ENCODE peak calls at places on chromosomes 4 and X, in seven cellular contexts. J, Z, Y, U, T, A and H are unnamed samples.

GRCh38 chr4:144861471-144861870 is 215.5 kb downstream of the HHIP start:
- DNase-seq in Y (no peak), J (no peak), Z (no peak), T (no peak), A (no peak), U (no peak), H (no peak)

GRCh38 chrX:65932173-65933084 is 107.5 kb downstream of the VSIG4 start:
- DNase-seq in J (no peak), A (no peak), U (no peak), Y (no peak), T (no peak), Z (no peak), H (no peak)

GRCh38 chr4:120007171-120007894 is 59.3 kb downstream of the MAD2L1 start:
- DNase-seq in Z (no peak), T (no peak), U (peak), Y (no peak), J (peak), A (peak), H (peak)

GRCh38 chr4:1691737-1692373 is 7.7 kb upstream of the FAM53A start:
- DNase-seq in A (no peak), Z (no peak), U (no peak), Y (no peak), J (no peak), T (no peak), H (no peak)

GRCh38 chr4:162497564-162498167 is 333.9 kb upstream of the FSTL5 start:
- DNase-seq in Z (no peak), A (peak), Y (no peak), U (peak), J (peak), T (no peak), H (no peak)

GRCh38 chr4:25694466-25694865 is 38.8 kb downstream of the SLC34A2 start:
- DNase-seq in U (no peak), T (no peak), A (no peak), Z (no peak), Y (no peak), J (no peak), H (no peak)

GRCh38 chr4:156971168-156971601 is 414 bp downstream of the PDGFC start:
- DNase-seq in J (no peak), T (no peak), A (no peak), Z (peak), U (no peak), Y (no peak), H (no peak)

GRCh38 chr4:13313856-13314255 is 170.3 kb downstream of the RAB28 start:
- DNase-seq in T (no peak), A (no peak), Z (no peak), Y (no peak), U (no peak), J (no peak), H (no peak)

GRCh38 chr4:24417206-24417605 is 167.1 kb downstream of the DHX15 start:
- DNase-seq in A (no peak), Z (no peak), J (no peak), U (no peak), Y (no peak), T (no peak), H (no peak)

GRCh38 chrX:123077671-123078070 is 106.4 kb upstream of the GRIA3 start:
- DNase-seq in Z (no peak), A (no peak), T (no peak), J (no peak), U (no peak), Y (no peak), H (no peak)

GRCh38 chrX:25015486-25016360 is at the start of gene ARX:
- DNase-seq in A (peak), J (no peak), Z (peak), Y (no peak), U (peak), T (no peak), H (no peak)

GRCh38 chrX:34655496-34656258 is 1.4 kb downstream of the TMEM47 start:
- DNase-seq in Z (no peak), T (no peak), Y (no peak), J (no peak), U (peak), A (peak), H (no peak)

GRCh38 chrX:10326578-10326977 is 169.8 kb downstream of the CLCN4 start:
- DNase-seq in A (no peak), Y (no peak), Z (no peak), J (peak), U (no peak), T (no peak), H (no peak)

GRCh38 chrX:11269996-11270395 is 23.2 kb upstream of the AMELX start:
- DNase-seq in U (no peak), T (no peak), Z (no peak), Y (no peak), J (no peak), A (no peak), H (no peak)

GRCh38 chrX:69113723-69114122 is 51.5 kb downstream of the PJA1 start:
- DNase-seq in Y (no peak), U (no peak), T (no peak), A (no peak), J (no peak), Z (no peak), H (no peak)

GRCh38 chr4:111773858-111774257 is 371.4 kb upstream of the FAM241A start:
- DNase-seq in Y (no peak), J (no peak), T (no peak), Z (no peak), U (no peak), A (no peak), H (no peak)

GRCh38 chrX:80747832-80748231 is 61.8 kb downstream of the BRWD3 start:
- DNase-seq in J (no peak), Z (no peak), A (no peak), T (no peak), U (no peak), Y (no peak), H (no peak)

GRCh38 chr4:88320780-88321373 is 36.5 kb upstream of the PPM1K start:
- DNase-seq in Y (no peak), Z (no peak), T (peak), J (no peak), A (peak), U (peak), H (peak)

GRCh38 chrX:10049246-10049645 is 82.1 kb downstream of the CLDN34 start:
- DNase-seq in A (no peak), U (no peak), J (no peak), Y (no peak), T (no peak), Z (no peak), H (peak)

GRCh38 chr4:48467442-48467841 is 15.7 kb upstream of the SLC10A4 start:
- DNase-seq in Z (no peak), U (no peak), Y (no peak), T (no peak), A (no peak), J (no peak), H (no peak)

GRCh38 chr4:173128199-173128890 is 40.3 kb upstream of the GALNT7 start:
- DNase-seq in Y (no peak), T (no peak), Z (no peak), U (no peak), A (no peak), J (no peak), H (no peak)

GRCh38 chrX:15405846-15406245 is 21.6 kb upstream of the VEGFD start:
- DNase-seq in Y (no peak), Z (no peak), U (no peak), T (no peak), A (no peak), J (no peak), H (no peak)

GRCh38 chrX:6052111-6052745 is 176.4 kb downstream of the NLGN4X start:
- DNase-seq in Z (no peak), T (no peak), J (no peak), A (peak), U (peak), Y (no peak), H (no peak)

GRCh38 chr4:164136181-164136616 is 617.7 kb upstream of the SMIM31 start:
- DNase-seq in T (no peak), A (peak), Y (no peak), J (no peak), Z (no peak), U (peak), H (no peak)

GRCh38 chrX:50680990-50681389 is 133.0 kb downstream of the SHROOM4 start:
- DNase-seq in T (no peak), A (no peak), Y (no peak), Z (no peak), U (no peak), J (no peak), H (no peak)

GRCh38 chr4:143700420-143701352 is at the start of gene FREM3:
- DNase-seq in J (no peak), U (no peak), Y (no peak), T (no peak), Z (no peak), A (no peak), H (no peak)

GRCh38 chrX:46770817-46771163 is 11.9 kb upstream of the SLC9A7 start:
- DNase-seq in T (no peak), Y (no peak), Z (no peak), J (peak), A (peak), U (peak), H (peak)

GRCh38 chr4:15368906-15369305 is 58.9 kb upstream of the C1QTNF7 start:
- DNase-seq in T (no peak), Z (no peak), Y (no peak), U (peak), J (no peak), A (peak), H (peak)

GRCh38 chr4:151173751-151174325 is 74.4 kb downstream of the RPS3A start:
- DNase-seq in A (no peak), Y (no peak), U (peak), Z (peak), T (no peak), J (no peak), H (no peak)

GRCh38 chr4:67765401-67765800 is 11.2 kb upstream of the GNRHR start:
- DNase-seq in T (no peak), Z (no peak), J (no peak), U (no peak), A (peak), Y (no peak), H (no peak)

GRCh38 chr4:141375855-141376254 is 155.2 kb downstream of the ZNF330 start:
- DNase-seq in J (peak), Z (no peak), Y (no peak), T (no peak), A (peak), U (peak), H (peak)
- TF ChIP-seq CTCF in J (peak), Z (no peak), Y (no peak), T (no peak), A (peak), U (peak), H (peak)

DNA sequence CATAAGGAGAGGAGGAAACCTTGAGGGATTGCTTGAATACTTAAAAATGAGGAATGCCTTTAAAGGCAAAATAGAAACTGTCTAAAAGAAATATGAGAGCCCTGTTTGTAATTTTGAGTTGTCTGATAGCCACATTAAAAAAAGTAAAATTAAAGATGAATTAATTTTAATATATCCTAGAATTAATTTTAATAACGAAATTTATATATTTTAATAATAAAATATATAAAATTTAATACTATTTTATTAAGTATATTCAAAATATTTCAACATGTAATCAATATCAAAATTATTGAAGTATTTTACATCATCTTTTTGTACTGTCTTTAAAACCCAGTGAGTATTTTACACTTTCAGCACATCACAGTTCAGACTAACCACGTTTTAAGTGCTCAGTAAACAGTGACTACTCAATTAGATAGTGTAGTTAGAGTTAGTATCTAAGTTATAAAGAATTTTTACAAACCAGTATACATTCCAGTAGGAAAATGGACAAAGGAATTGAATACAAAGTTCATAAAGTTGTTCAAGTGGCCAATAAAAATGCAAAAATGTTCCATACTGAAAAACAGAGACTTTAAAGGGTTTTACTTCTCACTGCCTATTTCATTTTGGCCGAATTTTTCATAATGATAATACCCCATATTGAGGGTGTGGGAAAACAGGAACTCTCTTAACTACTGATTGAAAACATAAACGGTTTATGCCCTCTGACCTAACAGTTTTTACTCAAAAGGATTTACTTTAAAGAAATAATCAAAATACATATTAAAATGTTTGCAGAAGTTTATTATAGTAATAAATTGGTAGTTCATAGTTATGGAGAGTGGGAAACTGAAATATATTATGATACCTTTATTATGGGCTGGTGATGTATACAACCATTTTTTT is 2.9 kb downstream of the SLC30A9 start:
- DNase-seq in J (no peak), A (no peak), T (no peak), Y (no peak), U (no peak), Z (no peak), H (no peak)
- H3K4me3 ChIP-seq in J (no peak), A (no peak), T (no peak), Y (no peak), U (no peak), Z (no peak), H (no peak)

GRCh38 chr4:182562350-182562749 is 319.1 kb downstream of the TENM3 start:
- DNase-seq in T (no peak), Z (no peak), A (no peak), U (no peak), J (no peak), Y (no peak), H (no peak)

GRCh38 chr4:182555997-182556418 is 312.8 kb downstream of the TENM3 start:
- DNase-seq in A (peak), U (peak), T (no peak), Z (no peak), J (peak), Y (no peak), H (peak)

GRCh38 chr4:182564966-182565365 is 321.8 kb downstream of the TENM3 start:
- DNase-seq in U (no peak), Z (no peak), Y (no peak), J (no peak), A (peak), T (no peak), H (no peak)

GRCh38 chr4:182556576-182556975 is 313.4 kb downstream of the TENM3 start:
- DNase-seq in Y (no peak), A (peak), U (peak), J (no peak), T (no peak), Z (no peak), H (no peak)

GRCh38 chr4:182560358-182560757 is 317.2 kb downstream of the TENM3 start:
- DNase-seq in A (peak), Z (no peak), U (peak), T (no peak), Y (no peak), J (no peak), H (no peak)
- TF ChIP-seq CTCF in A (peak), Z (no peak), U (peak), T (no peak), Y (no peak), J (peak), H (no peak)

DNA sequence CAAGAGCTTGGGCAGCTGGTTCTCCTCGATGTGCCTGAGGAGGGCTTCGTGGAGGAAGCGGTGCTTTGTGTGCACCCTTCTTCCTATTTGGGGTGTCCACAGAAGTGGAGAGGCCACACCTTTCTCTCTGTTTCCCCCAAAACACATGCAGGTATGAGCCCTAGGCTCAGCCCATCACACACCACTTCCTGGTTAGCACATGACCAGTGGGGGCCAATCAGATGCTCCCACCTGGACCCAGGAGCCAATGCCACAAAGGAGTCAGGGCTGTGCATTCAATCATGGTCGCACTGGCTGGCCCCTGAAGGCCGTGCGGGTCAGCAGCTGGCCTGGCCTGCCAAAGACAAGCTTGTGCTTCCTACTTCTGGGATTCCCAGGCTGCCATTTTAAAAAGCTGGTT is 51.4 kb downstream of the PPP2R2C start:
- DNase-seq in Y (no peak), A (no peak), U (no peak), J (no peak), T (no peak), Z (no peak), H (no peak)
- H3K4me3 ChIP-seq in Y (no peak), A (no peak), U (no peak), J (no peak), T (no peak), Z (no peak), H (no peak)

DNA sequence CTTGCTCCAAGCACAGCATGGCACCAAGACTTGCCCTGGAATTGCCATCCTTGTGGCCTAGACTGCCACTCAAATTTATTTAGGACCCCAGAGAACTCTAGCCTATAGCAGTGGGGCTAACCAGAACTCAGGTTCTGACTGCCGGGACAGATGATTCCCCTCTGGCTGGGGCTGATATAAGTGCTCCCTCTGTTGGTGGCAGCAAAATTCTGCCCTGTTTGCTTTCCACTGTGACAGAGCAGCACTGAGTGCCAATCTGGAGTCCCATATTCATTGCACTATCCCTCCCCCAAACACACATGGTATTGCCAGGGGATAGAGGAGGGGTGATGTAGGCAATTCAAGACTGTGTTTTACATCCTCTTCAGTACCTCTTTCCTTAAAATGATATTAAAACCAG is 1081.9 kb downstream of the FAT4 start:
- DNase-seq in T (no peak), J (no peak), Z (no peak), A (no peak), U (no peak), Y (no peak), H (no peak)
- TF ChIP-seq CTCF in T (no peak), J (no peak), Z (no peak), A (no peak), U (peak), Y (no peak), H (no peak)

GRCh38 chr4:32169841-32170240 is 1449.7 kb downstream of the PCDH7 start:
- DNase-seq in J (no peak), Y (no peak), A (no peak), U (no peak), Z (no peak), T (no peak), H (no peak)
- H3K4me3 ChIP-seq in J (no peak), Y (no peak), A (no peak), U (no peak), Z (no peak), T (no peak), H (no peak)